ENCODE peak calls at places on chromosomes 5 and 9, in four cellular contexts. C, B, G and H are unnamed samples.

GRCh38 chr9:18606831-18607230 is 132.9 kb downstream of the ADAMTSL1 start:
- DNase-seq in C (no peak), B (no peak), G (no peak), H (no peak)

GRCh38 chr5:135487839-135488514 is 35.8 kb upstream of the TIFAB start:
- DNase-seq in C (no peak), B (no peak), G (no peak), H (no peak)

GRCh38 chr5:72951850-72952468 is 3.9 kb upstream of the FCHO2 start:
- DNase-seq in C (peak), B (peak), G (no peak), H (no peak)

GRCh38 chr9:35763803-35764202 is 9.7 kb upstream of the MSMP start:
- DNase-seq in C (no peak), B (no peak), G (no peak), H (no peak)

GRCh38 chr5:151293624-151294023 is 9.9 kb downstream of the SLC36A3 start:
- DNase-seq in C (no peak), B (no peak), G (no peak), H (no peak)

GRCh38 chr5:167964529-167964928 is 326.9 kb upstream of the WWC1 start:
- DNase-seq in C (no peak), B (no peak), G (no peak), H (no peak)

GRCh38 chr9:128304971-128305288 is 17.3 kb downstream of the TRUB2 start:
- DNase-seq in C (peak), B (no peak), G (no peak), H (no peak)

GRCh38 chr5:60590172-60590571 is 109.8 kb downstream of the DEPDC1B start:
- DNase-seq in C (no peak), B (no peak), G (no peak), H (no peak)

GRCh38 chr5:141149812-141150211 is at the start of gene PCDHB6:
- DNase-seq in C (no peak), B (peak), G (no peak), H (no peak)

GRCh38 chr5:82641362-82641988 is 363.3 kb upstream of the RPS23 start:
- DNase-seq in C (peak), B (peak), G (no peak), H (peak)

GRCh38 chr5:169788168-169788567 is 151.1 kb downstream of the DOCK2 start:
- DNase-seq in C (no peak), B (peak), G (no peak), H (no peak)